ENCODE peak calls at places on chromosomes 2 and 18, in four cellular contexts. P is pancreas, E is GM03348, A is hypothalamus. L is an unnamed sample.

GRCh38 chr2:96554293-96555145 is 18.0 kb downstream of the ARID5A start:
- DNase-seq in P (peak), E (peak), A (peak), L (no peak)

GRCh38 chr2:238431431-238431830 is 4.7 kb downstream of the ASB1 start:
- DNase-seq in P (no peak), E (no peak), A (no peak), L (no peak)

GRCh38 chr18:22467760-22468553 is 50.2 kb upstream of the CTAGE1 start:
- DNase-seq in P (no peak), E (peak), A (no peak), L (peak)

GRCh38 chr2:237657063-237657462 is 29.7 kb downstream of the LRRFIP1 start:
- DNase-seq in P (no peak), E (no peak), A (no peak), L (no peak)

GRCh38 chr2:25740810-25741381 is 67.5 kb upstream of the DTNB start:
- DNase-seq in P (no peak), E (no peak), A (no peak), L (no peak)

GRCh38 chr18:58013241-58014211 is 30.5 kb upstream of the NEDD4L start:
- DNase-seq in P (no peak), E (peak), A (no peak), L (no peak)

GRCh38 chr2:59754336-59754735 is 799.1 kb downstream of the BCL11A start:
- DNase-seq in P (no peak), E (no peak), A (no peak), L (no peak)

GRCh38 chr2:235394278-235394828 is 99.5 kb upstream of the AGAP1 start:
- DNase-seq in P (no peak), E (peak), A (no peak), L (no peak)

GRCh38 chr2:223306371-223306770 is 254.4 kb downstream of the KCNE4 start:
- DNase-seq in P (no peak), E (peak), A (no peak), L (no peak)

GRCh38 chr2:118013724-118014491 is at the start of gene CCDC93:
- DNase-seq in P (peak), E (peak), A (peak), L (peak)

GRCh38 chr2:218859556-218859993 is at the start of gene WNT6:
- DNase-seq in P (no peak), E (peak), A (no peak), L (no peak)

GRCh38 chr2:10141736-10142639 is 19.4 kb downstream of the RRM2 start:
- DNase-seq in P (peak), E (peak), A (peak), L (no peak)

GRCh38 chr2:152740743-152741328 is 22.4 kb downstream of the ARL6IP6 start:
- DNase-seq in P (no peak), E (peak), A (no peak), L (peak)

GRCh38 chr2:133158024-133158423 is 410.2 kb downstream of the NCKAP5 start:
- DNase-seq in P (no peak), E (no peak), A (no peak), L (no peak)

GRCh38 chr2:48391576-48391975 is 138.4 kb upstream of the STON1 start:
- DNase-seq in P (no peak), E (no peak), A (no peak), L (no peak)

GRCh38 chr2:60641866-60642788 is 88.7 kb upstream of the BCL11A start:
- DNase-seq in P (peak), E (peak), A (peak), L (peak)

GRCh38 chr18:12863687-12864086 is 20.4 kb downstream of the PTPN2 start:
- DNase-seq in P (no peak), E (no peak), A (no peak), L (no peak)

GRCh38 chr18:55465313-55465712 is 122.7 kb downstream of the TCF4 start:
- DNase-seq in P (no peak), E (no peak), A (no peak), L (no peak)

GRCh38 chr18:62187543-62188378 is 706 bp downstream of the RELCH start:
- DNase-seq in P (peak), E (peak), A (peak), L (no peak)

GRCh38 chr2:105038383-105039061 is 653 bp downstream of the MRPS9 start:
- DNase-seq in P (no peak), E (no peak), A (peak), L (no peak)

GRCh38 chr2:40341198-40341597 is 110.7 kb downstream of the SLC8A1 start:
- DNase-seq in P (no peak), E (no peak), A (no peak), L (no peak)

GRCh38 chr2:208929489-208929864 is 494.4 kb upstream of the MAP2 start:
- DNase-seq in P (no peak), E (no peak), A (no peak), L (no peak)

GRCh38 chr2:8638327-8638726 is 43.5 kb upstream of the ID2 start:
- DNase-seq in P (no peak), E (no peak), A (no peak), L (no peak)